ENCODE peak calls at places on chromosomes 12 and 14, in ten cellular contexts. B, K, R, I, P, D, M, Q, A and F are unnamed samples.

GRCh38 chr12:64682572-64683277 is 72.4 kb downstream of the RASSF3 start:
- DNase-seq in B (peak), K (no peak), R (peak), I (no peak), P (no peak), D (peak), M (no peak), Q (no peak), A (no peak), F (no peak)

GRCh38 chr12:49909826-49910225 is 6.1 kb upstream of the FAIM2 start:
- DNase-seq in B (no peak), K (peak), R (peak), I (no peak), P (no peak), D (no peak), M (no peak), Q (peak), A (no peak), F (no peak)

GRCh38 chr14:41607966-41608663 is 1.4 kb downstream of the LRFN5 start:
- DNase-seq in B (peak), K (no peak), R (peak), I (no peak), P (no peak), D (no peak), M (no peak), Q (no peak), A (no peak), F (no peak)

GRCh38 chr12:52149651-52150241 is 42.1 kb downstream of the KRT80 start:
- DNase-seq in B (no peak), K (peak), R (no peak), I (no peak), P (no peak), D (no peak), M (no peak), Q (no peak), A (no peak), F (no peak)

GRCh38 chr14:94180655-94181271 is 6.6 kb downstream of the PPP4R4 start:
- DNase-seq in B (peak), K (peak), R (peak), I (peak), P (no peak), D (peak), M (no peak), Q (no peak), A (no peak), F (no peak)

GRCh38 chr14:50233335-50234250 is 2.2 kb upstream of the SOS2 start:
- DNase-seq in B (no peak), K (no peak), R (no peak), I (no peak), P (no peak), D (no peak), M (no peak), Q (no peak), A (no peak), F (no peak)

GRCh38 chr12:12551115-12551514 is 11.5 kb downstream of the DUSP16 start:
- DNase-seq in B (peak), K (no peak), R (no peak), I (no peak), P (no peak), D (no peak), M (no peak), Q (no peak), A (no peak), F (no peak)

GRCh38 chr14:71358209-71358931 is 451.1 kb downstream of the PCNX1 start:
- DNase-seq in B (no peak), K (no peak), R (no peak), I (no peak), P (no peak), D (no peak), M (no peak), Q (no peak), A (no peak), F (no peak)

GRCh38 chr14:68978550-68978911 is 571 bp downstream of the ACTN1 start:
- DNase-seq in B (no peak), K (peak), R (peak), I (no peak), P (peak), D (peak), M (no peak), Q (peak), A (no peak), F (peak)

GRCh38 chr12:48002179-48002601 is 2.1 kb downstream of the COL2A1 start:
- DNase-seq in B (no peak), K (peak), R (peak), I (no peak), P (no peak), D (no peak), M (no peak), Q (no peak), A (no peak), F (no peak)

GRCh38 chr14:61177279-61178225 is 103.6 kb downstream of the TMEM30B start:
- DNase-seq in B (no peak), K (peak), R (no peak), I (peak), P (no peak), D (no peak), M (no peak), Q (no peak), A (no peak), F (no peak)

GRCh38 chr12:110639336-110640178 is 25.6 kb downstream of the TCTN1 start:
- DNase-seq in B (no peak), K (peak), R (no peak), I (no peak), P (no peak), D (peak), M (peak), Q (no peak), A (no peak), F (no peak)

GRCh38 chr12:59626382-59626781 is 30.6 kb downstream of the SLC16A7 start:
- DNase-seq in B (no peak), K (peak), R (no peak), I (no peak), P (no peak), D (peak), M (no peak), Q (no peak), A (no peak), F (no peak)

GRCh38 chr12:93419388-93420034 is 22.2 kb downstream of the UBE2N start:
- DNase-seq in B (peak), K (peak), R (peak), I (peak), P (no peak), D (peak), M (no peak), Q (no peak), A (no peak), F (no peak)

GRCh38 chr12:10941916-10942607 is 3.0 kb upstream of the TAS2R14 start:
- DNase-seq in B (no peak), K (peak), R (no peak), I (no peak), P (no peak), D (no peak), M (no peak), Q (no peak), A (no peak), F (no peak)

GRCh38 chr12:77384941-77385340 is 319.6 kb upstream of the E2F7 start:
- DNase-seq in B (no peak), K (no peak), R (no peak), I (no peak), P (no peak), D (no peak), M (no peak), Q (no peak), A (no peak), F (no peak)

GRCh38 chr12:70796989-70797388 is 123.5 kb downstream of the PTPRR start:
- DNase-seq in B (no peak), K (no peak), R (no peak), I (no peak), P (no peak), D (peak), M (no peak), Q (no peak), A (no peak), F (no peak)

GRCh38 chr12:1369460-1369859 is 224.9 kb downstream of the FBXL14 start:
- DNase-seq in B (no peak), K (no peak), R (no peak), I (no peak), P (no peak), D (no peak), M (no peak), Q (peak), A (no peak), F (no peak)

GRCh38 chr12:131189781-131190180 is 236.1 kb downstream of the ADGRD1 start:
- DNase-seq in B (no peak), K (no peak), R (no peak), I (no peak), P (no peak), D (no peak), M (no peak), Q (no peak), A (no peak), F (peak)

GRCh38 chr14:51094282-51094821 is 553 bp downstream of the TRIM9 start:
- DNase-seq in B (no peak), K (no peak), R (peak), I (no peak), P (no peak), D (no peak), M (no peak), Q (no peak), A (no peak), F (no peak)

GRCh38 chr14:99946652-99947489 is 118.4 kb upstream of the EVL start:
- DNase-seq in B (no peak), K (no peak), R (peak), I (peak), P (no peak), D (peak), M (peak), Q (no peak), A (peak), F (no peak)

GRCh38 chr14:72515779-72516770 is 377.8 kb downstream of the DPF3 start:
- DNase-seq in B (no peak), K (no peak), R (no peak), I (no peak), P (no peak), D (no peak), M (no peak), Q (no peak), A (no peak), F (peak)